ENCODE peak calls at places on chromosome 11, in seven cellular contexts. X, O, Y, T, H, B and U are unnamed samples.

GRCh38 chr11:14183973-14184372 is 175.0 kb downstream of the RRAS2 start:
- DNase-seq in B (no peak), Y (no peak), O (no peak), H (no peak), X (no peak), T (no peak), U (no peak)

GRCh38 chr11:67397536-67397935 is 4.1 kb downstream of the PPP1CA start:
- DNase-seq in O (no peak), Y (no peak), H (no peak), T (no peak), B (no peak), X (no peak), U (no peak)

GRCh38 chr11:84969103-84969502 is 658.0 kb downstream of the DLG2 start:
- DNase-seq in Y (no peak), H (peak; percentile 98), T (no peak), X (no peak), B (peak; percentile 36), O (peak; percentile 79), U (peak; percentile 10)

GRCh38 chr11:67079065-67079464 is 22.4 kb downstream of the RHOD start:
- DNase-seq in Y (no peak), B (no peak), O (no peak), T (no peak), H (no peak), X (no peak), U (no peak)

GRCh38 chr11:57778318-57779037 is 16.9 kb downstream of the CTNND1 start:
- DNase-seq in B (peak; percentile 96), Y (peak; percentile 98), T (peak; percentile 100), O (peak; percentile 99), X (no peak), H (peak; percentile 100), U (peak; percentile 88)

GRCh38 chr11:18171377-18172000 is 1.1 kb upstream of the MRGPRX4 start:
- DNase-seq in Y (no peak), X (no peak), O (peak; percentile 64), T (no peak), B (no peak), H (peak; percentile 12), U (no peak)

GRCh38 chr11:119144825-119145476 is 3.9 kb upstream of the ABCG4 start:
- DNase-seq in Y (peak; percentile 68), H (peak; percentile 67), X (peak; percentile 14), T (peak; percentile 75), B (peak; percentile 65), O (peak; percentile 94), U (peak; percentile 44)

GRCh38 chr11:64694821-64695365 is 28.1 kb downstream of the NRXN2 start:
- DNase-seq in Y (no peak), H (no peak), X (no peak), B (no peak), T (no peak), O (peak; percentile 79), U (no peak)

GRCh38 chr11:2142762-2143202 is 3.6 kb upstream of the IGF2 start:
- DNase-seq in Y (peak; percentile 52), B (no peak), X (no peak), O (no peak), T (no peak), H (peak; percentile 33), U (no peak)

GRCh38 chr11:93143186-93143585 is 54.6 kb downstream of the SLC36A4 start:
- DNase-seq in T (no peak), O (no peak), H (no peak), Y (peak; percentile 76), B (no peak), X (no peak), U (no peak)

GRCh38 chr11:57124912-57125311 is 56.8 kb upstream of the LRRC55 start:
- DNase-seq in B (no peak), X (no peak), Y (no peak), T (peak; percentile 17), H (no peak), O (peak; percentile 36), U (no peak)

GRCh38 chr11:112160452-112160851 is 3.4 kb downstream of the IL18 start:
- DNase-seq in O (no peak), Y (no peak), X (no peak), B (no peak), T (no peak), H (no peak), U (no peak)

GRCh38 chr11:96708469-96708868 is 318.7 kb downstream of the JRKL start:
- DNase-seq in B (no peak), Y (no peak), O (no peak), H (no peak), X (no peak), T (no peak), U (no peak)

GRCh38 chr11:36308577-36308976 is 12.5 kb downstream of the PRR5L start:
- DNase-seq in O (no peak), T (no peak), X (no peak), H (no peak), Y (no peak), B (no peak), U (no peak)

GRCh38 chr11:45082744-45083543 is 63.5 kb upstream of the PRDM11 start:
- DNase-seq in H (no peak), T (no peak), Y (no peak), X (no peak), B (no peak), O (peak; percentile 70), U (no peak)

GRCh38 chr11:15367695-15368094 is 253.0 kb downstream of the INSC start:
- DNase-seq in Y (no peak), B (no peak), T (no peak), O (no peak), X (no peak), H (no peak), U (no peak)

GRCh38 chr11:102869354-102869753 is 5.4 kb downstream of the MMP12 start:
- DNase-seq in X (no peak), O (no peak), H (no peak), T (no peak), B (no peak), Y (no peak), U (no peak)

GRCh38 chr11:34647131-34647530 is 26.2 kb downstream of the EHF start:
- DNase-seq in H (no peak), O (no peak), Y (peak; percentile 34), B (no peak), X (no peak), T (no peak), U (no peak)

GRCh38 chr11:34643846-34644245 is 23.0 kb downstream of the EHF start:
- DNase-seq in X (no peak), O (peak; percentile 13), T (no peak), Y (no peak), B (no peak), H (no peak), U (no peak)

GRCh38 chr11:34646431-34646830 is 25.5 kb downstream of the EHF start:
- DNase-seq in B (no peak), X (no peak), Y (no peak), T (no peak), H (no peak), O (no peak), U (no peak)

GRCh38 chr11:34647532-34647931 is 26.6 kb downstream of the EHF start:
- DNase-seq in O (no peak), Y (peak; percentile 5), B (no peak), H (no peak), T (no peak), X (no peak), U (no peak)

DNA sequence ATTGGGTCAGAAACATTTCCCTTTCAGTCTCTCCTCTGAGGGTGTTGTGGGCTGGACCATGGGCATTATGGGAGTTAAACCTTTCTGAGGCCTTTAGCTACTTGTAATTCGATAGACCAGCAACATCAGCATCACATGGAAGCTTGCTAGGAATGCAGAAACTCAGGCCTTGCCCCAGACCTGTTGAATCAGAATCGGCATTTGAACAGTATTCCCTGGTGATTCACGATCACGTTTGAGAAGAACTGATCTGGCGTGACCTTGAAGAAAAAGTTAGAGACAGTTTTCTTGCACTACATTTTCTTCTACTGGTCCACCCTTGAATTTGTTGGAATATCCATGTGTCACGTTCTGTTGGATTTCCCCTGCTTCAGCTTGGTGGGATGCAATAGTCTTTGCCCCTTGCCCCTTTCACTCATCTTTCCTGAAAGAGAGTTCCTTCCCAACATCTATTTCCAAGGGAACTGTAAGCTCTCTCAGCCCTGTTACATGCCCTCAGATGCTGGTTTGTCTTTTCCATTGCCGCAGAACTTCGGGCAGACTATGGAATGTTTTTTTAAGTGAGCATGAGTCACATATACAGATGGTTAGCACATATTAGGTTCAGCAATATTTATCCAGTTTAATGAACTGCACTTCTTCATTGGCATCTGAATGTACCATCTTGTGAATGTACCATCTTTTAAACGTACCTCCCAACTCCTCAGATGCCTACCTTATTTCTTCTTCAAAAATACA is 23.9 kb downstream of the EHF start:
- DNase-seq in H (peak; percentile 84), X (no peak), O (peak; percentile 18), B (no peak), Y (peak; percentile 89), T (no peak), U (no peak)
- H3K27ac ChIP-seq in H (peak overlapping the region; percentile 73), X (no peak overlapping the region), O (no peak overlapping the region), B (no peak overlapping the region), Y (peak overlapping the region; percentile 89), T (no peak overlapping the region), U (no peak overlapping the region)

GRCh38 chr11:6655020-6655789 is 404 bp downstream of the DCHS1 start:
- DNase-seq in O (no peak), Y (no peak), T (peak; percentile 33), X (no peak), B (no peak), H (no peak), U (peak; percentile 41)
- H3K27ac ChIP-seq in O (no peak overlapping the region), Y (no peak overlapping the region), T (no peak overlapping the region), X (peak overlapping the region; percentile 39), B (peak overlapping the region; percentile 75), H (no peak overlapping the region), U (peak overlapping the region; percentile 84)

DNA sequence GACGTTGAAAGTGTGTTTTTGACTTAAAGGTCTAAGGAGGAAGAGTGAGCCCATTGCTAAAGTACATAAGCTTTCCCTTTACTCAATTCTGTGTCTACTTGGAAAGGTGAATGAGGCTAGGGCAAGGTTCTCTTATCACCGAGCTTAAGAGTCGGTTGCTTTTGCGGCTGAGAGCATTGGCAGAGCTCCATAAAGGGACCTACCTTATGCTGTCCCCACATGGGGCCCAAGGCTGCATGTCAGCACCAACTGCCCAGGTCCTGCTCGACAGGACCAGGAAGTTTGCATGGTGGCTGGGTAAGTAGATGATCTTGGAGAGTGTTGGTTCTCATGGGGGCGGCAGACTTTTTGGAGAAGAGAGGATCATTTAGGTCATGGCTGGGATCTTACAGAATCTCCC is 91.2 kb downstream of the ZBTB16 start:
- DNase-seq in O (no peak), Y (no peak), B (no peak), H (no peak), T (no peak), X (no peak), U (no peak)
- H3K27ac ChIP-seq in O (no peak overlapping the region), Y (no peak overlapping the region), B (peak overlapping the region; percentile 55), H (no peak overlapping the region), T (no peak overlapping the region), X (no peak overlapping the region), U (peak overlapping the region; percentile 33)

DNA sequence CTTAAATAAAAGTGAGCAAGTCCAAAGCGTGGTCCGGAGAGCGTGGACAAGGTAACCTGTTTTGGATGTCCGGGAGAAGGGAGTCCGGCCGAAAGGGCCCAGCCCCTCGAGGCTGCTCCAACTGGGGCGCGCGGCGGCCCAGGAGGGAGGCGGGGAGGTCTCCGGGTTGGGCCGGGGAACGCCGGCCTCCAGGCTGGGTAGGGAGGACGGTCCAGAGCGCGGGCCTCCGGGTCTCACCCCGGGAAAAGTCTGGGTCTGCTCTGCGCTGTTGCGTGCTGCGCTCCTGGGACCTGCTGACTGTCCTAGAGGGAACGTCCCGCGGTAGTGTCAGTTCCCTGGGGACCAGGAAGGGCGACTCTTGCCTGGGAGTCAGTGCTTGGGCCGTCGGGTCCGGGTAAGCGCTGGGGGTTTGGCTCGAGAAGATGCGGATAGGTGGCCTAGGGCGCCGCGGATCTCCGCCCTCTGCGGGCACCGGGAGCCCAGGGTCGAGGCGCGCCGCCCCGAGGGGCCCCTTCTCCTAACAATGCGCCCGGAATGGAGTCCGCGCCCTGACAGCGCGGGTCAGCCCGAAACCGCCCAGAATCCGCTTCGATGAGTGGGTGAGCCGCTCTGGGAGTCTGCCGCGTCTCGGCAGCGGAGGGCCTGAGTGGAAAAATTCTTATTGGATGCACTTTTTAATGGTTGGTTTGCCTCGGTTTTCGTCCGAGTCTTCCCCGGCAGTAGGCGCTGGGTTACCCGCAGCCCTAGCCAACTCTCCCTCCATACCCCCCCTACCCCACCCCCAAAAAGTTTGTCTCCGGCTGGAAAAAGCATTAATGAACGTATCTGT is 908 bp upstream of the FLI1 start:
- DNase-seq in Y (no peak), O (peak; percentile 76), B (peak; percentile 56), X (no peak), H (peak; percentile 42), T (no peak), U (peak; percentile 52)
- H3K27ac ChIP-seq in Y (peak overlapping the region; percentile 59), O (no peak overlapping the region), B (peak overlapping the region; percentile 94), X (peak overlapping the region; percentile 75), H (peak overlapping the region; percentile 96), T (peak overlapping the region; percentile 98), U (peak overlapping the region; percentile 92)